ENCODE peak calls at places on chromosomes 3 and 15, in five cellular contexts. K, R, H, O and F are unnamed samples.

GRCh38 chr15:31272558-31273257 is 53.9 kb upstream of the KLF13 start:
- DNase-seq in R (no peak), O (no peak), K (no peak), H (no peak), F (no peak)

GRCh38 chr3:112856537-112856936 is 9.9 kb upstream of the CD200R1L start:
- DNase-seq in O (no peak), K (no peak), H (no peak), R (no peak), F (no peak)

GRCh38 chr15:66953523-66954229 is 111.7 kb upstream of the SMAD3 start:
- DNase-seq in O (no peak), R (no peak), H (no peak), K (no peak), F (no peak)

GRCh38 chr3:59611649-59612431 is 562.0 kb upstream of the CFAP20DC start:
- DNase-seq in R (no peak), K (no peak), H (peak), O (no peak), F (no peak)

GRCh38 chr15:80594091-80594889 is 100.8 kb upstream of the ABHD17C start:
- DNase-seq in H (no peak), R (no peak), K (no peak), O (no peak), F (no peak)

GRCh38 chr3:101635954-101636798 is 40.8 kb downstream of the ZBTB11 start:
- DNase-seq in H (peak), K (peak), R (no peak), O (no peak), F (no peak)

GRCh38 chr15:85583404-85584390 is 203.3 kb downstream of the AKAP13 start:
- DNase-seq in R (no peak), H (peak), K (peak), O (no peak), F (peak)

GRCh38 chr15:63133786-63134185 is 12.1 kb downstream of the LACTB start:
- DNase-seq in H (peak), R (no peak), O (no peak), K (no peak), F (no peak)

GRCh38 chr3:30073622-30074021 is 532.8 kb upstream of the TGFBR2 start:
- DNase-seq in H (peak), R (no peak), K (no peak), O (no peak), F (no peak)

GRCh38 chr3:11739712-11740111 is 96.0 kb upstream of the VGLL4 start:
- DNase-seq in K (no peak), O (no peak), H (no peak), R (no peak), F (no peak)

GRCh38 chr3:169026543-169027181 is 636.9 kb downstream of the MECOM start:
- DNase-seq in H (peak), K (no peak), O (peak), R (no peak), F (no peak)

GRCh38 chr15:21261396-21261964 is 178.8 kb downstream of the POTEB3 start:
- DNase-seq in H (no peak), K (no peak), R (no peak), O (no peak), F (no peak)